ENCODE peak calls at places on chromosomes 4 and X, in seven cellular contexts. R, D, I, F, E, G and O are unnamed samples.

GRCh38 chr4:135966936-135967335 is 1565.4 kb downstream of the PCDH18 start:
- DNase-seq in E (no peak), D (no peak), G (no peak), I (no peak), F (no peak), R (no peak), O (no peak)

GRCh38 chr4:2330119-2331042 is 68.5 kb upstream of the MXD4 start:
- DNase-seq in I (no peak), R (no peak), D (no peak), G (peak; percentile 36), F (no peak), E (peak; percentile 82), O (peak; percentile 4)

GRCh38 chr4:88628746-88629145 is 36.5 kb downstream of the HERC3 start:
- DNase-seq in I (no peak), E (no peak), D (no peak), F (no peak), R (no peak), G (no peak), O (no peak)

GRCh38 chrX:56232221-56233082 is at the start of gene KLF8:
- DNase-seq in F (no peak), D (peak; percentile 58), I (peak; percentile 39), E (no peak), R (peak; percentile 48), G (no peak), O (no peak)

GRCh38 chrX:78619829-78620228 is 39.3 kb downstream of the RTL3 start:
- DNase-seq in E (peak; percentile 53), F (no peak), G (no peak), D (no peak), R (no peak), I (no peak), O (no peak)

GRCh38 chr4:84582988-84583870 is at the start of gene CDS1:
- DNase-seq in E (no peak), G (peak; percentile 6), R (peak; percentile 26), I (no peak), F (peak; percentile 14), D (no peak), O (no peak)

GRCh38 chr4:94032754-94033153 is 174.9 kb upstream of the SMARCAD1 start:
- DNase-seq in D (no peak), F (no peak), G (no peak), E (no peak), I (no peak), R (no peak), O (no peak)

GRCh38 chrX:155632424-155633100 is 19.8 kb upstream of the TMLHE start:
- DNase-seq in G (no peak), I (no peak), E (no peak), D (no peak), R (no peak), F (no peak), O (no peak)

GRCh38 chr4:24771241-24771640 is 24.1 kb upstream of the SOD3 start:
- DNase-seq in F (no peak), E (no peak), G (no peak), I (no peak), D (peak; percentile 48), R (no peak), O (no peak)

GRCh38 chr4:179867300-179867878 is 2375.8 kb upstream of the TENM3 start:
- DNase-seq in R (peak; percentile 45), F (no peak), D (no peak), G (peak; percentile 13), I (no peak), E (peak; percentile 1), O (no peak)

GRCh38 chr4:84944952-84945351 is 21.5 kb downstream of the WDFY3 start:
- DNase-seq in G (no peak), R (no peak), D (no peak), I (no peak), E (no peak), F (no peak), O (no peak)

GRCh38 chr4:127555106-127555505 is 77.7 kb upstream of the INTU start:
- DNase-seq in D (no peak), G (no peak), F (no peak), R (no peak), E (no peak), I (no peak), O (no peak)

GRCh38 chr4:13151178-13151577 is 333.0 kb downstream of the RAB28 start:
- DNase-seq in F (no peak), D (no peak), R (no peak), G (no peak), E (no peak), I (no peak), O (no peak)

DNA sequence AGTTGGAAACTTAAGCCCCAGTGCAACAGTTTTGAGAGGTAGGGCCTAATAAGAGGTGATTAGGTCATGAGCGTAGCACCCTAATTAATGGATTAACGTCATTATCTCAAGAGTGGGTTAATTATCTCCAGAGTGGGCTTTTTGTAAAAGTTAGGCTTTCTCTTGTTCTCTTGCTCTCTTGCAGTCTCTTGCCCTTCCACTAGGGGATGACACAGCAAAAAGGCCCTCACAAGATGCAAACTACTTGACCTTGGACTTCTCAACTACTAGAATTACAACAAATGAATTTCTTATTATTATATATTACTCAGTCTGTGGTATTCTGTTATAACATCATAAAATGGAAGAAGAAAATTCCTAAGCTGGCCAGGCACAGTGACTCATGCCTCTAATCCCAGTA is 22.1 kb upstream of the NDST3 start:
- DNase-seq in E (no peak), D (no peak), G (no peak), F (no peak), R (no peak), I (no peak), O (no peak)
- TF ChIP-seq CTCF in E (peak; percentile 16), D (no peak), G (no peak), F (no peak), R (peak; percentile 3), I (no peak), O (peak; percentile 37)

GRCh38 chrX:25034889-25035288 is 19.1 kb upstream of the ARX start:
- DNase-seq in E (peak; percentile 13), D (no peak), F (no peak), R (no peak), I (no peak), G (no peak), O (no peak)
- TF ChIP-seq CTCF in E (peak; percentile 9), D (no peak), F (no peak), R (no peak), I (no peak), G (no peak), O (peak; percentile 44)

GRCh38 chr4:16449381-16449780 is 223.1 kb upstream of the TAPT1 start:
- DNase-seq in F (no peak), I (no peak), D (no peak), R (no peak), G (no peak), E (no peak), O (no peak)

GRCh38 chr4:16450031-16450430 is 223.8 kb upstream of the TAPT1 start:
- DNase-seq in F (no peak), I (no peak), R (no peak), D (no peak), G (no peak), E (no peak), O (no peak)

GRCh38 chr4:16448240-16448639 is 222.0 kb upstream of the TAPT1 start:
- DNase-seq in E (no peak), R (no peak), I (no peak), F (no peak), D (no peak), G (no peak), O (no peak)

DNA sequence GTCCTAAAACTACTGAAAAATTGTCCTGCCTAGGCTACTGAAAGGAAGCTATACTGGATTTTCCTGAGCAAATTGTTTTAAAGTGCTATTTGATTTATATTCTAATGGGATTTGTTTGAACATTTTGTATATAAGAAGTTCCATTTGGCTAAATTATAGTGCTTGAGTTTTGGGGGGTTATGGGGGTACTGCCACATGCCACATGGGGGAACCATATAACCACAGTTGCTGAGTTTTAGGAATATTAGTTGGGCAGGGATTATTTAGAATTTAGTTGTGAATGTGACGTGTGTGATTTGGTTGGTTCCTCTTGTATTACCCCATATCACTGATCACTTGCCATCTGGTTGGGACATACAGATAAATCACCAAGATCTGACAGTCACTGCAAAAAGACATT is 224.5 kb upstream of the TAPT1 start:
- DNase-seq in I (no peak), E (peak; percentile 15), G (no peak), D (no peak), R (no peak), F (no peak), O (no peak)
- TF ChIP-seq CTCF in I (no peak), E (peak; percentile 17), G (no peak), D (no peak), R (no peak), F (no peak), O (peak; percentile 35)

DNA sequence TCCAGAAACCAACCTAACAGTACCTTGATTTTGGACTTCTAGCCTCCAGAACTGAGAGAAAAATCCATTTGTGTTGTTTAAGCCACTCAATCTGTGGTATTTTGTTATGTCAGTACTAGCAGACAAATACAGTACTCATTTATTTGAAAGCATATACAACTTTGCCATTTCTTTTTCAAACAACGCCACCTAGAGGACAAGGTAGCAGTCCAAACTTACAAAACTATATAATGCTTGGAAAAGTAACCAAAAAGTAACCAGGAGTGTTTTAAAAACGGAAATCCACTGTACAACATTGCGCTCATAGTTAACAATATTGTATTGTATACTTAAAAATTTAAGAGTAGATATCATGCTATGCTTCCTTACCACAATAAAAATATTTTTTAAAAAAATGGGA is 37.0 kb upstream of the FGF13 start:
- DNase-seq in E (peak; percentile 7), R (no peak), F (no peak), G (no peak), I (no peak), D (no peak), O (no peak)
- TF ChIP-seq CTCF in E (peak; percentile 23), R (peak; percentile 67), F (no peak), G (peak; percentile 40), I (peak; percentile 21), D (peak; percentile 25), O (peak; percentile 55)